ENCODE peak calls at places on chromosomes 13 and 19, in nine cellular contexts. D is NT2/D1; G is AG04450; B is central memory CD4-positive, alpha-beta T cell; W is AG08396; Q is stimulated activated CD4-positive, alpha-beta T cell treated with anti-CD3 and anti-CD28 coated beads, Interleukin-1b, Interleukin-23, amount 100 ng/mL, for 1 hour; V is head of caudate nucleus; F is activated naive CD8-positive, alpha-beta T cell treated with anti-CD3 and anti-CD28 coated beads, Interleukin-2, amount 50 U/mL, for 24 hours; M is glutamatergic neuron. S is an unnamed sample.

GRCh38 chr19:29873024-29873800 is 61.4 kb downstream of the CCNE1 start:
- DNase-seq in D (no peak), G (no peak), B (peak), W (peak), Q (peak), V (peak), F (peak), M (peak), S (no peak)

GRCh38 chr19:55867101-55867500 is 30.8 kb downstream of the NLRP4 start:
- DNase-seq in D (no peak), G (no peak), B (no peak), W (no peak), Q (no peak), V (no peak), F (no peak), M (no peak), S (no peak)

GRCh38 chr13:113887700-113888201 is 23.9 kb upstream of the GAS6 start:
- DNase-seq in D (no peak), G (no peak), B (no peak), W (no peak), Q (no peak), V (no peak), F (no peak), M (no peak), S (no peak)

GRCh38 chr19:12783226-12783848 is 7.9 kb upstream of the JUNB start:
- DNase-seq in D (no peak), G (no peak), B (no peak), W (no peak), Q (no peak), V (no peak), F (peak), M (no peak), S (no peak)

GRCh38 chr13:46341112-46341711 is 45.8 kb downstream of the RUBCNL start:
- DNase-seq in D (no peak), G (peak), B (no peak), W (no peak), Q (no peak), V (no peak), F (peak), M (no peak), S (no peak)

GRCh38 chr19:6801397-6802086 is 29.0 kb downstream of the VAV1 start:
- DNase-seq in D (no peak), G (no peak), B (peak), W (no peak), Q (peak), V (peak), F (peak), M (no peak), S (no peak)

GRCh38 chr13:23505007-23505406 is 65.2 kb upstream of the TNFRSF19 start:
- DNase-seq in D (no peak), G (no peak), B (no peak), W (peak), Q (no peak), V (no peak), F (no peak), M (peak), S (no peak)

GRCh38 chr19:37303591-37304171 is 67.2 kb upstream of the ZNF527 start:
- DNase-seq in D (no peak), G (no peak), B (no peak), W (no peak), Q (no peak), V (no peak), F (no peak), M (no peak), S (no peak)

GRCh38 chr13:44159633-44160279 is 213.9 kb upstream of the SERP2 start:
- DNase-seq in D (no peak), G (no peak), B (no peak), W (no peak), Q (no peak), V (no peak), F (no peak), M (no peak), S (no peak)

GRCh38 chr19:16216744-16217670 is 19.3 kb downstream of the AP1M1 start:
- DNase-seq in D (no peak), G (no peak), B (no peak), W (no peak), Q (no peak), V (no peak), F (no peak), M (no peak), S (no peak)

GRCh38 chr13:113029487-113030258 is 60.7 kb downstream of the MCF2L start:
- DNase-seq in D (peak), G (no peak), B (peak), W (peak), Q (peak), V (peak), F (peak), M (peak), S (no peak)

GRCh38 chr19:46812898-46813569 is 24.6 kb upstream of the SLC1A5 start:
- DNase-seq in D (no peak), G (no peak), B (no peak), W (no peak), Q (no peak), V (no peak), F (no peak), M (no peak), S (no peak)

GRCh38 chr19:33385956-33386355 is 12.4 kb downstream of the CEBPG start:
- DNase-seq in D (no peak), G (no peak), B (no peak), W (no peak), Q (no peak), V (peak), F (no peak), M (no peak), S (no peak)

GRCh38 chr19:55443824-55444719 is 972 bp upstream of the SHISA7 start:
- DNase-seq in D (no peak), G (no peak), B (no peak), W (no peak), Q (no peak), V (no peak), F (no peak), M (no peak), S (no peak)

GRCh38 chr13:33312150-33312908 is 26.8 kb upstream of the STARD13 start:
- DNase-seq in D (no peak), G (no peak), B (no peak), W (no peak), Q (no peak), V (no peak), F (no peak), M (no peak), S (no peak)

GRCh38 chr13:51130348-51130747 is 19.3 kb upstream of the C13orf42 start:
- DNase-seq in D (no peak), G (no peak), B (no peak), W (no peak), Q (no peak), V (no peak), F (no peak), M (no peak), S (no peak)

GRCh38 chr19:37933965-37934364 is 27.0 kb downstream of the SIPA1L3 start:
- DNase-seq in D (no peak), G (no peak), B (no peak), W (no peak), Q (no peak), V (no peak), F (no peak), M (peak), S (no peak)

GRCh38 chr13:46908511-46908910 is 11.7 kb upstream of the HTR2A start:
- DNase-seq in D (no peak), G (no peak), B (no peak), W (no peak), Q (no peak), V (no peak), F (no peak), M (no peak), S (no peak)

GRCh38 chr13:73171926-73172325 is 113.1 kb downstream of the KLF5 start:
- DNase-seq in D (no peak), G (no peak), B (no peak), W (no peak), Q (no peak), V (no peak), F (no peak), M (no peak), S (no peak)

GRCh38 chr19:11337080-11337479 is 2.4 kb downstream of the RAB3D start:
- DNase-seq in D (no peak), G (no peak), B (no peak), W (no peak), Q (no peak), V (no peak), F (no peak), M (no peak), S (no peak)

GRCh38 chr13:48892311-48892710 is 83.4 kb upstream of the FNDC3A start:
- DNase-seq in D (no peak), G (peak), B (no peak), W (peak), Q (no peak), V (no peak), F (no peak), M (no peak), S (peak)